ENCODE peak calls at places on chromosomes 4 and X, in four cellular contexts. F is T-helper 1 cell, R is NCI-H2107, O is aorta. I is an unnamed sample.
A peak's percentile ranks its signal among the peaks of the same experiment; 100 is the strongest.

GRCh38 chr4:273312-274017 is 31.8 kb downstream of the ZNF732 start:
- DNase-seq in F (no peak), R (no peak), O (no peak), I (no peak)

GRCh38 chrX:45614853-45615252 is 414.2 kb upstream of the DIPK2B start:
- DNase-seq in F (no peak), R (no peak), O (no peak), I (no peak)

GRCh38 chrX:121876316-121876715 is 828.9 kb downstream of the GLUD2 start:
- DNase-seq in F (no peak), R (no peak), O (no peak), I (no peak)

GRCh38 chr4:1872918-1873269 is 1.7 kb downstream of the NSD2 start:
- DNase-seq in F (peak; percentile 83), R (no peak), O (no peak), I (peak; percentile 42)

GRCh38 chrX:72554448-72555140 is 18.0 kb downstream of the HDAC8 start:
- DNase-seq in F (no peak), R (peak; percentile 49), O (no peak), I (no peak)

GRCh38 chr4:26736621-26737020 is 124.0 kb upstream of the STIM2 start:
- DNase-seq in F (no peak), R (no peak), O (no peak), I (no peak)

GRCh38 chr4:93788712-93789111 is 39.8 kb upstream of the ATOH1 start:
- DNase-seq in F (no peak), R (no peak), O (no peak), I (no peak)

GRCh38 chr4:47858012-47858411 is 20.1 kb upstream of the CORIN start:
- DNase-seq in F (no peak), R (no peak), O (no peak), I (no peak)

GRCh38 chr4:159983080-159983479 is 880.2 kb downstream of the RAPGEF2 start:
- DNase-seq in F (no peak), R (no peak), O (no peak), I (no peak)

GRCh38 chr4:34157546-34157945 is 2086.8 kb downstream of the ARAP2 start:
- DNase-seq in F (no peak), R (no peak), O (no peak), I (no peak)

GRCh38 chrX:102546818-102547493 is 30.4 kb upstream of the TMSB15A start:
- DNase-seq in F (peak; percentile 9), R (peak; percentile 12), O (no peak), I (peak; percentile 20)

GRCh38 chrX:107566603-107567262 is 61.6 kb upstream of the PRPS1 start:
- DNase-seq in F (no peak), R (no peak), O (no peak), I (no peak)

GRCh38 chr4:186775867-186776266 is 52.2 kb upstream of the FAT1 start:
- DNase-seq in F (no peak), R (no peak), O (no peak), I (no peak)

I was measured in GM06990.